ENCODE peak calls at places on chromosomes 6 and 20, in six cellular contexts. One of them, this sample, is unnamed.

GRCh38 chr6:27757307-27757706 is 154.9 kb downstream of the OR2B2 start:
- DNase-seq in NCI-H510A treated with DMSO at 0.1 percent for 48 hours: peak; percentile 21
- DNase-seq in NCI-H1417: no peak
- DNase-seq in lower lobe of right lung: peak; percentile 59
- DNase-seq in myocyte: no peak
- DNase-seq in head of caudate nucleus: no peak
- DNase-seq in this sample: peak; percentile 68

GRCh38 chr20:24804481-24805206 is 144.4 kb upstream of the CST7 start:
- DNase-seq in NCI-H1417: no peak
- DNase-seq in lower lobe of right lung: peak; percentile 6
- DNase-seq in NCI-H510A treated with DMSO at 0.1 percent for 48 hours: no peak
- DNase-seq in myocyte: no peak
- DNase-seq in head of caudate nucleus: no peak
- DNase-seq in this sample: no peak

GRCh38 chr20:32227316-32227715 is 19.6 kb downstream of the POFUT1 start:
- DNase-seq in lower lobe of right lung: no peak
- DNase-seq in head of caudate nucleus: no peak
- DNase-seq in NCI-H510A treated with DMSO at 0.1 percent for 48 hours: no peak
- DNase-seq in NCI-H1417: no peak
- DNase-seq in myocyte: no peak
- DNase-seq in this sample: no peak

GRCh38 chr20:21681932-21682318 is 23.5 kb upstream of the PAX1 start:
- DNase-seq in head of caudate nucleus: no peak
- DNase-seq in NCI-H510A treated with DMSO at 0.1 percent for 48 hours: no peak
- DNase-seq in myocyte: no peak
- DNase-seq in lower lobe of right lung: no peak
- DNase-seq in NCI-H1417: no peak
- DNase-seq in this sample: peak; percentile 8

GRCh38 chr20:63831696-63832686 is 927 bp upstream of the ZBTB46 start:
- DNase-seq in head of caudate nucleus: no peak
- DNase-seq in NCI-H510A treated with DMSO at 0.1 percent for 48 hours: no peak
- DNase-seq in lower lobe of right lung: no peak
- DNase-seq in myocyte: no peak
- DNase-seq in NCI-H1417: no peak
- DNase-seq in this sample: peak; percentile 66

GRCh38 chr6:137443901-137444300 is 50.3 kb downstream of the OLIG3 start:
- DNase-seq in myocyte: no peak
- DNase-seq in lower lobe of right lung: no peak
- DNase-seq in NCI-H1417: no peak
- DNase-seq in NCI-H510A treated with DMSO at 0.1 percent for 48 hours: no peak
- DNase-seq in head of caudate nucleus: no peak
- DNase-seq in this sample: no peak

GRCh38 chr6:47629954-47630353 is 68.4 kb upstream of the ADGRF4 start:
- DNase-seq in NCI-H510A treated with DMSO at 0.1 percent for 48 hours: no peak
- DNase-seq in myocyte: no peak
- DNase-seq in head of caudate nucleus: no peak
- DNase-seq in NCI-H1417: no peak
- DNase-seq in lower lobe of right lung: no peak
- DNase-seq in this sample: no peak

GRCh38 chr6:169093121-169093723 is 160.4 kb downstream of the THBS2 start:
- DNase-seq in NCI-H1417: no peak
- DNase-seq in NCI-H510A treated with DMSO at 0.1 percent for 48 hours: peak; percentile 18
- DNase-seq in head of caudate nucleus: no peak
- DNase-seq in lower lobe of right lung: no peak
- DNase-seq in myocyte: no peak
- DNase-seq in this sample: no peak

GRCh38 chr20:824490-824889 is 9.0 kb upstream of the FAM110A start:
- DNase-seq in head of caudate nucleus: no peak
- DNase-seq in NCI-H510A treated with DMSO at 0.1 percent for 48 hours: no peak
- DNase-seq in myocyte: no peak
- DNase-seq in lower lobe of right lung: no peak
- DNase-seq in NCI-H1417: no peak
- DNase-seq in this sample: no peak

GRCh38 chr6:24574809-24575208 is 71.2 kb downstream of the KIAA0319 start:
- DNase-seq in myocyte: no peak
- DNase-seq in NCI-H510A treated with DMSO at 0.1 percent for 48 hours: no peak
- DNase-seq in head of caudate nucleus: no peak
- DNase-seq in NCI-H1417: no peak
- DNase-seq in lower lobe of right lung: no peak
- DNase-seq in this sample: no peak

GRCh38 chr20:18397090-18397489 is 69.7 kb downstream of the DZANK1 start:
- DNase-seq in lower lobe of right lung: no peak
- DNase-seq in head of caudate nucleus: no peak
- DNase-seq in myocyte: no peak
- DNase-seq in NCI-H1417: no peak
- DNase-seq in NCI-H510A treated with DMSO at 0.1 percent for 48 hours: no peak
- DNase-seq in this sample: no peak

GRCh38 chr6:134678436-134678889 is 271.4 kb downstream of the ALDH8A1 start:
- DNase-seq in myocyte: peak; percentile 43
- DNase-seq in NCI-H510A treated with DMSO at 0.1 percent for 48 hours: no peak
- DNase-seq in NCI-H1417: no peak
- DNase-seq in head of caudate nucleus: peak; percentile 61
- DNase-seq in lower lobe of right lung: no peak
- DNase-seq in this sample: no peak

GRCh38 chr20:47603260-47603659 is 101.6 kb downstream of the NCOA3 start:
- DNase-seq in NCI-H1417: no peak
- DNase-seq in head of caudate nucleus: no peak
- DNase-seq in myocyte: no peak
- DNase-seq in lower lobe of right lung: no peak
- DNase-seq in NCI-H510A treated with DMSO at 0.1 percent for 48 hours: no peak
- DNase-seq in this sample: no peak

GRCh38 chr6:163570579-163571231 is 156.2 kb downstream of the QKI start:
- DNase-seq in NCI-H510A treated with DMSO at 0.1 percent for 48 hours: no peak
- DNase-seq in lower lobe of right lung: no peak
- DNase-seq in head of caudate nucleus: no peak
- DNase-seq in NCI-H1417: no peak
- DNase-seq in myocyte: no peak
- DNase-seq in this sample: no peak

GRCh38 chr20:41669708-41670263 is 51.6 kb upstream of the CHD6 start:
- DNase-seq in lower lobe of right lung: no peak
- DNase-seq in head of caudate nucleus: no peak
- DNase-seq in NCI-H1417: no peak
- DNase-seq in myocyte: no peak
- DNase-seq in NCI-H510A treated with DMSO at 0.1 percent for 48 hours: no peak
- DNase-seq in this sample: no peak

GRCh38 chr6:36487698-36488097 is 44.9 kb downstream of the KCTD20 start:
- DNase-seq in NCI-H510A treated with DMSO at 0.1 percent for 48 hours: no peak
- DNase-seq in head of caudate nucleus: no peak
- DNase-seq in NCI-H1417: no peak
- DNase-seq in lower lobe of right lung: no peak
- DNase-seq in myocyte: peak; percentile 19
- DNase-seq in this sample: no peak

GRCh38 chr6:98200084-98200483 is 634.3 kb upstream of the POU3F2 start:
- DNase-seq in NCI-H1417: no peak
- DNase-seq in lower lobe of right lung: no peak
- DNase-seq in NCI-H510A treated with DMSO at 0.1 percent for 48 hours: no peak
- DNase-seq in head of caudate nucleus: no peak
- DNase-seq in myocyte: no peak
- DNase-seq in this sample: no peak

GRCh38 chr6:37535701-37536461 is 36.2 kb upstream of the CCDC167 start:
- DNase-seq in NCI-H510A treated with DMSO at 0.1 percent for 48 hours: peak; percentile 52
- DNase-seq in head of caudate nucleus: no peak
- DNase-seq in lower lobe of right lung: no peak
- DNase-seq in myocyte: no peak
- DNase-seq in NCI-H1417: peak; percentile 78
- DNase-seq in this sample: peak; percentile 80

GRCh38 chr6:109441069-109441816 is 719 bp downstream of the SMPD2 start:
- DNase-seq in head of caudate nucleus: peak; percentile 39
- DNase-seq in NCI-H510A treated with DMSO at 0.1 percent for 48 hours: no peak
- DNase-seq in lower lobe of right lung: peak; percentile 76
- DNase-seq in NCI-H1417: peak; percentile 71
- DNase-seq in myocyte: peak; percentile 44
- DNase-seq in this sample: no peak

GRCh38 chr20:36271639-36272546 is 34.2 kb upstream of the DLGAP4 start:
- DNase-seq in NCI-H1417: no peak
- DNase-seq in lower lobe of right lung: no peak
- DNase-seq in head of caudate nucleus: no peak
- DNase-seq in NCI-H510A treated with DMSO at 0.1 percent for 48 hours: no peak
- DNase-seq in myocyte: no peak
- DNase-seq in this sample: no peak

GRCh38 chr20:25237610-25238318 is 10.1 kb upstream of the PYGB start:
- DNase-seq in NCI-H1417: no peak
- DNase-seq in NCI-H510A treated with DMSO at 0.1 percent for 48 hours: no peak
- DNase-seq in head of caudate nucleus: peak; percentile 43
- DNase-seq in myocyte: peak; percentile 96
- DNase-seq in lower lobe of right lung: no peak
- DNase-seq in this sample: no peak

GRCh38 chr20:53654932-53655674 is 61.5 kb upstream of the ZNF217 start:
- DNase-seq in NCI-H1417: no peak
- DNase-seq in head of caudate nucleus: no peak
- DNase-seq in myocyte: no peak
- DNase-seq in NCI-H510A treated with DMSO at 0.1 percent for 48 hours: no peak
- DNase-seq in lower lobe of right lung: no peak
- DNase-seq in this sample: no peak

GRCh38 chr6:50821431-50822077 is 2.9 kb downstream of the TFAP2B start:
- DNase-seq in NCI-H510A treated with DMSO at 0.1 percent for 48 hours: no peak
- DNase-seq in lower lobe of right lung: no peak
- DNase-seq in NCI-H1417: peak; percentile 65
- DNase-seq in head of caudate nucleus: no peak
- DNase-seq in myocyte: no peak
- DNase-seq in this sample: peak; percentile 72

GRCh38 chr6:140857734-140858380 is 1274.9 kb upstream of the GJE1 start:
- DNase-seq in NCI-H1417: peak; percentile 13
- DNase-seq in NCI-H510A treated with DMSO at 0.1 percent for 48 hours: peak; percentile 46
- DNase-seq in myocyte: peak; percentile 34
- DNase-seq in lower lobe of right lung: no peak
- DNase-seq in head of caudate nucleus: no peak
- DNase-seq in this sample: no peak

GRCh38 chr6:56484669-56485068 is 158.0 kb downstream of the DST start:
- DNase-seq in myocyte: peak; percentile 15
- DNase-seq in NCI-H1417: no peak
- DNase-seq in head of caudate nucleus: no peak
- DNase-seq in NCI-H510A treated with DMSO at 0.1 percent for 48 hours: no peak
- DNase-seq in lower lobe of right lung: no peak
- DNase-seq in this sample: no peak

GRCh38 chr6:135909737-135910387 is 58.4 kb downstream of the PDE7B start:
- DNase-seq in NCI-H510A treated with DMSO at 0.1 percent for 48 hours: peak; percentile 57
- DNase-seq in myocyte: peak; percentile 36
- DNase-seq in head of caudate nucleus: no peak
- DNase-seq in lower lobe of right lung: no peak
- DNase-seq in NCI-H1417: peak; percentile 32
- DNase-seq in this sample: no peak

GRCh38 chr6:89291256-89291819 is 23.8 kb downstream of the GABRR2 start:
- DNase-seq in myocyte: no peak
- DNase-seq in lower lobe of right lung: no peak
- DNase-seq in NCI-H510A treated with DMSO at 0.1 percent for 48 hours: no peak
- DNase-seq in NCI-H1417: no peak
- DNase-seq in head of caudate nucleus: no peak
- DNase-seq in this sample: no peak

GRCh38 chr6:39984051-39984450 is 49.8 kb upstream of the MOCS1 start:
- DNase-seq in NCI-H510A treated with DMSO at 0.1 percent for 48 hours: no peak
- DNase-seq in head of caudate nucleus: no peak
- DNase-seq in NCI-H1417: no peak
- DNase-seq in myocyte: no peak
- DNase-seq in lower lobe of right lung: no peak
- DNase-seq in this sample: no peak

GRCh38 chr6:113172531-113172966 is 684.6 kb upstream of the MARCKS start:
- DNase-seq in NCI-H510A treated with DMSO at 0.1 percent for 48 hours: no peak
- DNase-seq in myocyte: peak; percentile 87
- DNase-seq in lower lobe of right lung: no peak
- DNase-seq in head of caudate nucleus: peak; percentile 64
- DNase-seq in NCI-H1417: peak; percentile 13
- DNase-seq in this sample: peak; percentile 31

GRCh38 chr20:19015890-19016465 is 196.5 kb upstream of the SLC24A3 start:
- DNase-seq in lower lobe of right lung: no peak
- DNase-seq in NCI-H1417: no peak
- DNase-seq in NCI-H510A treated with DMSO at 0.1 percent for 48 hours: peak; percentile 20
- DNase-seq in head of caudate nucleus: no peak
- DNase-seq in myocyte: no peak
- DNase-seq in this sample: no peak

GRCh38 chr6:121932071-121933009 is 467.1 kb upstream of the HSF2 start:
- DNase-seq in myocyte: peak; percentile 99
- DNase-seq in NCI-H1417: no peak
- DNase-seq in NCI-H510A treated with DMSO at 0.1 percent for 48 hours: peak; percentile 2
- DNase-seq in lower lobe of right lung: peak; percentile 39
- DNase-seq in head of caudate nucleus: no peak
- DNase-seq in this sample: peak; percentile 48

GRCh38 chr6:41347349-41348050 is 12.1 kb downstream of the NCR2 start:
- DNase-seq in NCI-H1417: no peak
- DNase-seq in NCI-H510A treated with DMSO at 0.1 percent for 48 hours: no peak
- DNase-seq in myocyte: no peak
- DNase-seq in lower lobe of right lung: no peak
- DNase-seq in head of caudate nucleus: no peak
- DNase-seq in this sample: no peak